ENCODE peak calls at places on chromosome 7, in nine cellular contexts. One of them, this sample, is unnamed.
A peak's percentile ranks its signal among the peaks of the same experiment; 100 is the strongest.

GRCh38 chr7:55369427-55369826 is 4.3 kb downstream of the LANCL2 start:
- DNase-seq in WERI-Rb-1: no peak
- DNase-seq in hepatocyte: no peak
- DNase-seq in upper lobe of left lung: no peak
- DNase-seq in A549: no peak
- DNase-seq in adrenal gland: no peak
- DNase-seq in esophagus squamous epithelium: no peak
- DNase-seq in HCT116: no peak
- DNase-seq in coronary artery: no peak
- DNase-seq in this sample: no peak

GRCh38 chr7:7718461-7718860 is at the start of gene RPA3:
- DNase-seq in coronary artery: no peak
- DNase-seq in esophagus squamous epithelium: no peak
- DNase-seq in adrenal gland: no peak
- DNase-seq in upper lobe of left lung: no peak
- DNase-seq in A549: no peak
- DNase-seq in HCT116: no peak
- DNase-seq in WERI-Rb-1: no peak
- DNase-seq in hepatocyte: no peak
- DNase-seq in this sample: no peak

GRCh38 chr7:47285860-47286491 is 295.9 kb downstream of the TNS3 start:
- DNase-seq in WERI-Rb-1: no peak
- DNase-seq in hepatocyte: no peak
- DNase-seq in A549: no peak
- DNase-seq in esophagus squamous epithelium: no peak
- DNase-seq in HCT116: no peak
- DNase-seq in coronary artery: no peak
- DNase-seq in upper lobe of left lung: no peak
- DNase-seq in adrenal gland: no peak
- DNase-seq in this sample: no peak

GRCh38 chr7:123538897-123539296 is 4.5 kb upstream of the IQUB start:
- DNase-seq in A549: no peak
- DNase-seq in esophagus squamous epithelium: no peak
- DNase-seq in coronary artery: no peak
- DNase-seq in adrenal gland: no peak
- DNase-seq in HCT116: no peak
- DNase-seq in upper lobe of left lung: no peak
- DNase-seq in hepatocyte: no peak
- DNase-seq in WERI-Rb-1: no peak
- DNase-seq in this sample: no peak

GRCh38 chr7:97623333-97623732 is 108.6 kb upstream of the TAC1 start:
- DNase-seq in upper lobe of left lung: no peak
- DNase-seq in hepatocyte: no peak
- DNase-seq in coronary artery: no peak
- DNase-seq in A549: no peak
- DNase-seq in WERI-Rb-1: no peak
- DNase-seq in HCT116: no peak
- DNase-seq in esophagus squamous epithelium: no peak
- DNase-seq in adrenal gland: no peak
- DNase-seq in this sample: no peak

GRCh38 chr7:30913821-30914515 is 2.3 kb downstream of the AQP1 start:
- DNase-seq in esophagus squamous epithelium: no peak
- DNase-seq in hepatocyte: peak; percentile 47
- DNase-seq in coronary artery: no peak
- DNase-seq in HCT116: no peak
- DNase-seq in A549: no peak
- DNase-seq in adrenal gland: no peak
- DNase-seq in WERI-Rb-1: no peak
- DNase-seq in upper lobe of left lung: no peak
- DNase-seq in this sample: no peak

GRCh38 chr7:50792342-50793114 is 9.8 kb upstream of the GRB10 start:
- DNase-seq in coronary artery: no peak
- DNase-seq in hepatocyte: peak; percentile 68
- DNase-seq in WERI-Rb-1: peak; percentile 16
- DNase-seq in esophagus squamous epithelium: no peak
- DNase-seq in HCT116: no peak
- DNase-seq in adrenal gland: peak; percentile 44
- DNase-seq in A549: peak; percentile 52
- DNase-seq in upper lobe of left lung: peak; percentile 48
- DNase-seq in this sample: no peak

GRCh38 chr7:23467731-23468720 is 2.3 kb downstream of the IGF2BP3 start:
- DNase-seq in A549: peak; percentile 62
- DNase-seq in hepatocyte: peak; percentile 76
- DNase-seq in adrenal gland: no peak
- DNase-seq in HCT116: no peak
- DNase-seq in upper lobe of left lung: no peak
- DNase-seq in WERI-Rb-1: peak; percentile 74
- DNase-seq in coronary artery: no peak
- DNase-seq in esophagus squamous epithelium: no peak
- DNase-seq in this sample: no peak

GRCh38 chr7:152647009-152647408 is 28.9 kb downstream of the XRCC2 start:
- DNase-seq in A549: no peak
- DNase-seq in hepatocyte: no peak
- DNase-seq in upper lobe of left lung: no peak
- DNase-seq in esophagus squamous epithelium: no peak
- DNase-seq in WERI-Rb-1: no peak
- DNase-seq in adrenal gland: no peak
- DNase-seq in coronary artery: no peak
- DNase-seq in HCT116: no peak
- DNase-seq in this sample: no peak

GRCh38 chr7:19101911-19102310 is 15.5 kb downstream of the TWIST1 start:
- DNase-seq in WERI-Rb-1: no peak
- DNase-seq in upper lobe of left lung: no peak
- DNase-seq in coronary artery: no peak
- DNase-seq in A549: no peak
- DNase-seq in adrenal gland: no peak
- DNase-seq in hepatocyte: no peak
- DNase-seq in esophagus squamous epithelium: no peak
- DNase-seq in HCT116: no peak
- DNase-seq in this sample: no peak

GRCh38 chr7:69773535-69774225 is 175.4 kb downstream of the AUTS2 start:
- DNase-seq in upper lobe of left lung: no peak
- DNase-seq in coronary artery: no peak
- DNase-seq in hepatocyte: no peak
- DNase-seq in A549: no peak
- DNase-seq in esophagus squamous epithelium: no peak
- DNase-seq in WERI-Rb-1: no peak
- DNase-seq in HCT116: no peak
- DNase-seq in adrenal gland: no peak
- DNase-seq in this sample: no peak

GRCh38 chr7:111137296-111138195 is 46.6 kb downstream of the LRRN3 start:
- DNase-seq in HCT116: no peak
- DNase-seq in hepatocyte: no peak
- DNase-seq in upper lobe of left lung: peak; percentile 23
- DNase-seq in A549: no peak
- DNase-seq in WERI-Rb-1: no peak
- DNase-seq in coronary artery: no peak
- DNase-seq in esophagus squamous epithelium: no peak
- DNase-seq in adrenal gland: peak; percentile 26
- DNase-seq in this sample: no peak

GRCh38 chr7:158829021-158829341 is 328 bp downstream of the ESYT2 start:
- DNase-seq in hepatocyte: peak; percentile 88
- DNase-seq in HCT116: no peak
- DNase-seq in adrenal gland: peak; percentile 72
- DNase-seq in WERI-Rb-1: peak; percentile 68
- DNase-seq in esophagus squamous epithelium: no peak
- DNase-seq in coronary artery: no peak
- DNase-seq in A549: peak; percentile 86
- DNase-seq in upper lobe of left lung: peak; percentile 72
- DNase-seq in this sample: no peak

GRCh38 chr7:47313564-47313963 is 268.3 kb downstream of the TNS3 start:
- DNase-seq in WERI-Rb-1: no peak
- DNase-seq in coronary artery: peak; percentile 50
- DNase-seq in adrenal gland: no peak
- DNase-seq in upper lobe of left lung: no peak
- DNase-seq in hepatocyte: no peak
- DNase-seq in A549: no peak
- DNase-seq in esophagus squamous epithelium: no peak
- DNase-seq in HCT116: no peak
- DNase-seq in this sample: no peak

GRCh38 chr7:21167942-21168341 is 259.9 kb upstream of the SP4 start:
- DNase-seq in WERI-Rb-1: no peak
- DNase-seq in esophagus squamous epithelium: no peak
- DNase-seq in upper lobe of left lung: no peak
- DNase-seq in hepatocyte: no peak
- DNase-seq in coronary artery: no peak
- DNase-seq in A549: no peak
- DNase-seq in HCT116: no peak
- DNase-seq in adrenal gland: no peak
- DNase-seq in this sample: no peak
- H3K27ac ChIP-seq in WERI-Rb-1: no peak overlapping the region
- H3K27ac ChIP-seq in esophagus squamous epithelium: no peak overlapping the region
- H3K27ac ChIP-seq in upper lobe of left lung: no peak overlapping the region
- H3K27ac ChIP-seq in hepatocyte: no peak overlapping the region
- H3K27ac ChIP-seq in coronary artery: no peak overlapping the region
- H3K27ac ChIP-seq in A549: no peak overlapping the region
- H3K27ac ChIP-seq in HCT116: no peak overlapping the region
- H3K27ac ChIP-seq in adrenal gland: no peak overlapping the region
- H3K27ac ChIP-seq in this sample: no peak overlapping the region

GRCh38 chr7:148521271-148521670 is 69.3 kb upstream of the C7orf33 start:
- DNase-seq in hepatocyte: peak; percentile 14
- DNase-seq in adrenal gland: no peak
- DNase-seq in A549: no peak
- DNase-seq in coronary artery: no peak
- DNase-seq in HCT116: no peak
- DNase-seq in WERI-Rb-1: peak; percentile 24
- DNase-seq in esophagus squamous epithelium: no peak
- DNase-seq in upper lobe of left lung: no peak
- DNase-seq in this sample: no peak

GRCh38 chr7:148515237-148515636 is 75.3 kb upstream of the C7orf33 start:
- DNase-seq in upper lobe of left lung: no peak
- DNase-seq in A549: no peak
- DNase-seq in adrenal gland: no peak
- DNase-seq in hepatocyte: no peak
- DNase-seq in coronary artery: no peak
- DNase-seq in HCT116: no peak
- DNase-seq in WERI-Rb-1: no peak
- DNase-seq in esophagus squamous epithelium: no peak
- DNase-seq in this sample: no peak

GRCh38 chr7:148514236-148514635 is 76.3 kb upstream of the C7orf33 start:
- DNase-seq in HCT116: no peak
- DNase-seq in adrenal gland: no peak
- DNase-seq in WERI-Rb-1: no peak
- DNase-seq in A549: no peak
- DNase-seq in esophagus squamous epithelium: no peak
- DNase-seq in upper lobe of left lung: no peak
- DNase-seq in coronary artery: no peak
- DNase-seq in hepatocyte: no peak
- DNase-seq in this sample: no peak

GRCh38 chr7:148515728-148516715 is 74.5 kb upstream of the C7orf33 start:
- DNase-seq in A549: no peak
- DNase-seq in HCT116: no peak
- DNase-seq in upper lobe of left lung: no peak
- DNase-seq in coronary artery: no peak
- DNase-seq in WERI-Rb-1: no peak
- DNase-seq in hepatocyte: peak; percentile 38
- DNase-seq in esophagus squamous epithelium: no peak
- DNase-seq in adrenal gland: no peak
- DNase-seq in this sample: no peak
- H3K27ac ChIP-seq in A549: no peak overlapping the region
- H3K27ac ChIP-seq in HCT116: no peak overlapping the region
- H3K27ac ChIP-seq in upper lobe of left lung: no peak overlapping the region
- H3K27ac ChIP-seq in coronary artery: no peak overlapping the region
- H3K27ac ChIP-seq in WERI-Rb-1: no peak overlapping the region
- H3K27ac ChIP-seq in hepatocyte: peak overlapping the region; percentile 9
- H3K27ac ChIP-seq in esophagus squamous epithelium: no peak overlapping the region
- H3K27ac ChIP-seq in adrenal gland: no peak overlapping the region
- H3K27ac ChIP-seq in this sample: no peak overlapping the region

GRCh38 chr7:93873998-93874574 is 16.5 kb downstream of the TFPI2 start:
- DNase-seq in hepatocyte: no peak
- DNase-seq in adrenal gland: no peak
- DNase-seq in upper lobe of left lung: no peak
- DNase-seq in esophagus squamous epithelium: no peak
- DNase-seq in WERI-Rb-1: no peak
- DNase-seq in A549: no peak
- DNase-seq in HCT116: no peak
- DNase-seq in coronary artery: no peak
- DNase-seq in this sample: no peak
- H3K27ac ChIP-seq in hepatocyte: no peak overlapping the region
- H3K27ac ChIP-seq in adrenal gland: no peak overlapping the region
- H3K27ac ChIP-seq in upper lobe of left lung: no peak overlapping the region
- H3K27ac ChIP-seq in esophagus squamous epithelium: no peak overlapping the region
- H3K27ac ChIP-seq in WERI-Rb-1: no peak overlapping the region
- H3K27ac ChIP-seq in A549: no peak overlapping the region
- H3K27ac ChIP-seq in HCT116: no peak overlapping the region
- H3K27ac ChIP-seq in coronary artery: no peak overlapping the region
- H3K27ac ChIP-seq in this sample: no peak overlapping the region

GRCh38 chr7:21967500-21968099 is 21.9 kb upstream of the CDCA7L start:
- DNase-seq in coronary artery: no peak
- DNase-seq in WERI-Rb-1: no peak
- DNase-seq in A549: no peak
- DNase-seq in hepatocyte: no peak
- DNase-seq in esophagus squamous epithelium: no peak
- DNase-seq in HCT116: no peak
- DNase-seq in upper lobe of left lung: peak; percentile 33
- DNase-seq in adrenal gland: no peak
- DNase-seq in this sample: no peak
- H3K27ac ChIP-seq in coronary artery: no peak overlapping the region
- H3K27ac ChIP-seq in WERI-Rb-1: no peak overlapping the region
- H3K27ac ChIP-seq in A549: no peak overlapping the region
- H3K27ac ChIP-seq in hepatocyte: no peak overlapping the region
- H3K27ac ChIP-seq in esophagus squamous epithelium: no peak overlapping the region
- H3K27ac ChIP-seq in HCT116: no peak overlapping the region
- H3K27ac ChIP-seq in upper lobe of left lung: no peak overlapping the region
- H3K27ac ChIP-seq in adrenal gland: no peak overlapping the region
- H3K27ac ChIP-seq in this sample: no peak overlapping the region

DNA sequence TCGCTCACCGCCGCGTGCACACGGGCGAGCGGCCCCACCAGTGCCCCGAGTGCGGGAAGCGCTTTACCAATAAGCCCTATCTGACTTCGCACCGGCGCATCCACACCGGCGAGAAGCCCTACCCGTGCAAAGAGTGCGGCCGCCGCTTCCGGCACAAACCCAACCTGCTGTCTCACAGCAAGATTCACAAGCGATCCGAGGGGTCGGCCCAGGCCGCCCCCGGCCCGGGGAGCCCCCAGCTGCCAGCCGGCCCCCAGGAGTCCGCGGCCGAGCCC is 3.3 kb downstream of the REPIN1 start:
- DNase-seq in esophagus squamous epithelium: no peak
- DNase-seq in A549: no peak
- DNase-seq in HCT116: no peak
- DNase-seq in coronary artery: no peak
- DNase-seq in WERI-Rb-1: no peak
- DNase-seq in hepatocyte: no peak
- DNase-seq in adrenal gland: no peak
- DNase-seq in upper lobe of left lung: no peak
- DNase-seq in this sample: no peak
- H3K27ac ChIP-seq in esophagus squamous epithelium: no peak overlapping the region
- H3K27ac ChIP-seq in A549: no peak overlapping the region
- H3K27ac ChIP-seq in HCT116: no peak overlapping the region
- H3K27ac ChIP-seq in coronary artery: no peak overlapping the region
- H3K27ac ChIP-seq in WERI-Rb-1: no peak overlapping the region
- H3K27ac ChIP-seq in hepatocyte: no peak overlapping the region
- H3K27ac ChIP-seq in adrenal gland: no peak overlapping the region
- H3K27ac ChIP-seq in upper lobe of left lung: no peak overlapping the region
- H3K27ac ChIP-seq in this sample: no peak overlapping the region

This sample was measured in caudate nucleus.